ENCODE peak calls at places on chromosomes 16 and 17, in six cellular contexts. R is transverse colon, J is Peyer's patch, H is heart left ventricle, F is gastrocnemius medialis, V is GM12891. I is an unnamed sample.

GRCh38 chr17:32697728-32698625 is 178.9 kb downstream of the MYO1D start:
- DNase-seq in R (no peak), J (no peak), H (no peak), F (no peak), V (no peak), I (no peak)

GRCh38 chr16:55372792-55373488 is 48.9 kb downstream of the IRX6 start:
- DNase-seq in R (no peak), J (no peak), H (peak), F (no peak), V (no peak), I (no peak)

GRCh38 chr17:7854851-7855642 is at the start of gene TMEM88:
- DNase-seq in R (no peak), J (no peak), H (peak), F (no peak), V (no peak), I (no peak)

GRCh38 chr16:25063865-25064264 is 47.7 kb upstream of the LCMT1 start:
- DNase-seq in R (no peak), J (no peak), H (peak), F (no peak), V (no peak), I (no peak)

GRCh38 chr17:2482218-2482617 is 29.5 kb downstream of the METTL16 start:
- DNase-seq in R (no peak), J (no peak), H (no peak), F (no peak), V (no peak), I (no peak)

GRCh38 chr16:57795431-57795878 is 6.8 kb downstream of the KIFC3 start:
- DNase-seq in R (peak), J (no peak), H (no peak), F (peak), V (peak), I (peak)

GRCh38 chr16:70754874-70755600 is 45.9 kb downstream of the VAC14 start:
- DNase-seq in R (no peak), J (no peak), H (no peak), F (no peak), V (no peak), I (no peak)

GRCh38 chr17:78953356-78954350 is 26.1 kb downstream of the LGALS3BP start:
- DNase-seq in R (no peak), J (no peak), H (no peak), F (no peak), V (no peak), I (no peak)

GRCh38 chr17:76009969-76010661 is 9.5 kb downstream of the CDK3 start:
- DNase-seq in R (no peak), J (no peak), H (no peak), F (no peak), V (no peak), I (no peak)

GRCh38 chr16:3021449-3022207 is 1.5 kb downstream of the TNFRSF12A start:
- DNase-seq in R (peak), J (peak), H (peak), F (peak), V (peak), I (peak)

GRCh38 chr16:17105239-17105721 is 365.5 kb downstream of the XYLT1 start:
- DNase-seq in R (no peak), J (no peak), H (no peak), F (no peak), V (no peak), I (no peak)

GRCh38 chr17:34974179-34974578 is 6.1 kb upstream of the LIG3 start:
- DNase-seq in R (no peak), J (no peak), H (no peak), F (no peak), V (no peak), I (no peak)

GRCh38 chr17:35449371-35449931 is 885 bp upstream of the SLFN13 start:
- DNase-seq in R (peak), J (peak), H (peak), F (no peak), V (no peak), I (no peak)

GRCh38 chr16:31877876-31878642 is 4.5 kb downstream of the ZNF267 start:
- DNase-seq in R (no peak), J (no peak), H (no peak), F (no peak), V (no peak), I (no peak)

GRCh38 chr17:39922006-39922405 is 3.6 kb upstream of the GSDMB start:
- DNase-seq in R (no peak), J (no peak), H (no peak), F (no peak), V (no peak), I (no peak)

GRCh38 chr17:62756198-62756597 is 51.9 kb downstream of the MARCHF10 start:
- DNase-seq in R (no peak), J (no peak), H (no peak), F (no peak), V (no peak), I (no peak)

GRCh38 chr16:88783391-88784073 is 1.5 kb downstream of the PIEZO1 start:
- DNase-seq in R (no peak), J (peak), H (no peak), F (no peak), V (no peak), I (no peak)

GRCh38 chr16:55543470-55543869 is 23.0 kb upstream of the CAPNS2 start:
- DNase-seq in R (no peak), J (no peak), H (no peak), F (no peak), V (no peak), I (no peak)

GRCh38 chr17:42201155-42201772 is 7.0 kb upstream of the GHDC start:
- DNase-seq in R (no peak), J (no peak), H (no peak), F (no peak), V (no peak), I (no peak)

GRCh38 chr17:42197564-42198156 is 3.4 kb upstream of the GHDC start:
- DNase-seq in R (no peak), J (no peak), H (no peak), F (no peak), V (no peak), I (no peak)

GRCh38 chr17:42200702-42201101 is 6.4 kb upstream of the GHDC start:
- DNase-seq in R (peak), J (no peak), H (peak), F (no peak), V (no peak), I (no peak)

GRCh38 chr17:42198897-42199296 is 4.6 kb upstream of the GHDC start:
- DNase-seq in R (no peak), J (peak), H (no peak), F (no peak), V (no peak), I (no peak)

DNA sequence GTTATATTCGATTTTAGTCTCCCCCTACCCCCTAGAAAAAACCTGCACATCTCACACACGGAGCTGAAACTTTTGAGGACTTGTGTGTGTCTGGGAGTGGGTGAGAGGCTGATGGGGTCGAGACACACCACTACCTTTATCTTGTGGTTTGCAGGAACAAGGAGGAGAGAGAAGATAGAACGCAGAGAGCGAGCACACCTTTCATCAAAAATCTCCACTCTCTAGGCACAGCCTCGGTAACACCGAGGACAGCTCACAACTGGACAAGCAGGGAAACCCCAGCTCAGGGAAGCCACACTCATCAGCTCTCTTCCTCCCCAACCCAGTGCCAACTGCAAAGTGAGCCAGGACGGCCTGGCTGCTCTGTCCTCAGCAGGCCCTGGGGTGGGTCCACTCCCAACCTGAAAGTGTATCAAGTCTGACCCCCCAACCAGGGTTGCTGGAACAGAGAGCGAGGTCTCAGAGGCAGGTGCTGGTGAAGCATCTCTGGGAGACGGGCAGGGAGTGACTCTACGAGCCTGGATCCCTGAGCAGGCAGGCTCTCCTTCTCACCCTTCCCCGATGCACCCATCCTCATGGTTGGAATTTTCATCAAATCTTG is 5.2 kb upstream of the GHDC start:
- DNase-seq in R (no peak), J (no peak), H (no peak), F (no peak), V (no peak), I (no peak)
- TF ChIP-seq POLR2A in R (no peak), J (no peak), H (no peak), F (no peak), V (no peak), I (no peak)

DNA sequence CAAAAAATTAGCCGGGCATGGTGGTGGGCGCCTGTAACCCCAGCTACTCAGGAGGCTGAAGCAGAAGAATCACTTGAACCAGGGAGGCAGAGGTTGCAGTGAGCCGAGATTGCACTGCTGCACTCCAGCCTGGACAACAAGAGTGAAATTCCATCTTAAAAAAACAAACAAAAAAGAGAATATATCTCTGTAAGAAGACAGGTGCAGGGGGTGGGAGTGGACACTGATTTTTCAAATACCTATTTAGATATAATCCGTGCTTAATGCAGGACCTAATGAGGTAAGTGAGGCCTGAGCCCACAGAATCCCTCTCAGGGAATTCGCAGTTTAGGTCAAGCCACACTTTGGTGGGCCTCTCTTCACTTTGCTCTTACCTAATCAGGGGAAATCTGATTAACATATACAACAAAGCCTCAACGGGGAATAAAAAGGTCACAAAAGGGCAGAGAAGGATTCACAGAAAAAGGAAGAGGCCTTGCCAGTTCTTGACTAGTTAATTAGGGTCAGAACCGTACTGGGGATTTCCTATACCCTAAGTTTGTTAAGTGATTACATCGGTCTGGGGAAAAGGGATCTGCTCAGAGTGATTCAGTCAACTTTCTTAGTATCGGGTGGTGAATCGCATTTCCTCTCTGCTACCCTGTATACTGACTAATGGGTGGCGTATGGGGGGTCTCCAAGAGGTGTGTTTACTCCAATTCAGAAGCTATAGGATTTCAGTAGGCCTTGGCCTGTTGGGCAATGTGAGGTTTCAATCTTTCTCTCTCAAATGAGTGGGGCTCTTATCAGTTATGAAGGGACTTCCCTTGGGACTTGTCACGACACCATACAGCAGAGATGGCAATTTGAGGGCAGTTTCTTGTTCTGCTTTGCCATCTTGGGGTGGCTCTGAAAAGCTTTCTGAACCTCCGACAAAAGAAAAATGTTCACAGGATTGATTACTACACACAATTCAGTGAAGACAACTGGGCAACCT is 1.9 kb upstream of the NFAT5 start:
- DNase-seq in R (no peak), J (peak), H (no peak), F (no peak), V (no peak), I (no peak)
- TF ChIP-seq POLR2A in R (no peak), J (no peak), H (no peak), F (no peak), V (peak), I (no peak)

GRCh38 chr16:27718136-27718766 is 168.3 kb downstream of the KATNIP start:
- DNase-seq in R (no peak), J (no peak), H (no peak), F (no peak), V (no peak), I (no peak)
- TF ChIP-seq POLR2A in R (no peak), J (no peak), H (no peak), F (no peak), V (no peak), I (no peak)

DNA sequence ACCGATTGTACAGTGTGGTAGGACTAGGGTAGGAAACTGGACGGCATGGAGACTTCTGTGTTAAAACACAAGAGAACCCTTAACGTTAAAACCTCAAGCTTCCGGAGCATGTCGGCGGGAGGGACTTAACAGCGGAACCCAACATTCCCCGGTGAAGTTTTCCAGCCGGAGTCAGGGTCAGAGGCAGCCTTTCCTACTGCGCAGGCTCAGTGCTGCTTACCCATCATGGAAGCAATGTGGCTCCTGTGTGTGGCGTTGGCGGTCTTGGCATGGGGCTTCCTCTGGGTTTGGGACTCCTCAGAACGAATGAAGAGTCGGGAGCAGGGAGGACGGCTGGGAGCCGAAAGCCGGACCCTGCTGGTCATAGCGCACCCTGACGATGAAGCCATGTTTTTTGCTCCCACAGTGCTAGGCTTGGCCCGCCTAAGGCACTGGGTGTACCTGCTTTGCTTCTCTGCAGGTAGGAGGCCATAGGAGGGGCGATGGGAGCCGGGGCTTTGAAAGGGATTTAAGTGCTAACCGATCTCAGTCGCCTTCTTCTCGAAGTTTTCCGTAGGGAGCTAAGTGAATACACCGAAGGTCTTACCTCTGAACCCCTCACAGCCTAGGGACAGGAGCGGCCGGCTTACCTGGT is at the start of gene PIGL:
- DNase-seq in R (peak), J (peak), H (peak), F (peak), V (peak), I (peak)
- TF ChIP-seq POLR2A in R (peak), J (peak), H (no peak), F (peak), V (peak), I (peak)

GRCh38 chr17:18087610-18088491 is at the start of gene DRG2:
- DNase-seq in R (peak), J (peak), H (peak), F (peak), V (peak), I (peak)
- TF ChIP-seq POLR2A in R (peak), J (peak), H (no peak), F (peak), V (peak), I (peak)

GRCh38 chr17:1179635-1180433 is at the start of gene ABR:
- DNase-seq in R (peak), J (peak), H (peak), F (no peak), V (peak), I (peak)
- TF ChIP-seq POLR2A in R (peak), J (no peak), H (no peak), F (peak), V (no peak), I (peak)

GRCh38 chr16:67968440-67969285 is at the start of gene SLC12A4:
- DNase-seq in R (peak), J (peak), H (peak), F (peak), V (peak), I (peak)

GRCh38 chr16:67967956-67968439 is 439 bp downstream of the SLC12A4 start:
- DNase-seq in R (peak), J (no peak), H (peak), F (no peak), V (peak), I (peak)

GRCh38 chr16:67965668-67966548 is 2.5 kb downstream of the SLC12A4 start:
- DNase-seq in R (no peak), J (no peak), H (no peak), F (no peak), V (no peak), I (no peak)

GRCh38 chr16:67966549-67967182 is 1.8 kb downstream of the SLC12A4 start:
- DNase-seq in R (no peak), J (no peak), H (peak), F (no peak), V (no peak), I (peak)

GRCh38 chr16:67967183-67967955 is 1.1 kb downstream of the SLC12A4 start:
- DNase-seq in R (no peak), J (peak), H (no peak), F (no peak), V (no peak), I (no peak)
- TF ChIP-seq POLR2A in R (no peak), J (no peak), H (no peak), F (no peak), V (no peak), I (no peak)

GRCh38 chr16:23377071-23377931 is 75.2 kb downstream of the SCNN1B start:
- DNase-seq in R (no peak), J (no peak), H (no peak), F (no peak), V (no peak), I (no peak)
- TF ChIP-seq POLR2A in R (no peak), J (no peak), H (no peak), F (no peak), V (no peak), I (no peak)

DNA sequence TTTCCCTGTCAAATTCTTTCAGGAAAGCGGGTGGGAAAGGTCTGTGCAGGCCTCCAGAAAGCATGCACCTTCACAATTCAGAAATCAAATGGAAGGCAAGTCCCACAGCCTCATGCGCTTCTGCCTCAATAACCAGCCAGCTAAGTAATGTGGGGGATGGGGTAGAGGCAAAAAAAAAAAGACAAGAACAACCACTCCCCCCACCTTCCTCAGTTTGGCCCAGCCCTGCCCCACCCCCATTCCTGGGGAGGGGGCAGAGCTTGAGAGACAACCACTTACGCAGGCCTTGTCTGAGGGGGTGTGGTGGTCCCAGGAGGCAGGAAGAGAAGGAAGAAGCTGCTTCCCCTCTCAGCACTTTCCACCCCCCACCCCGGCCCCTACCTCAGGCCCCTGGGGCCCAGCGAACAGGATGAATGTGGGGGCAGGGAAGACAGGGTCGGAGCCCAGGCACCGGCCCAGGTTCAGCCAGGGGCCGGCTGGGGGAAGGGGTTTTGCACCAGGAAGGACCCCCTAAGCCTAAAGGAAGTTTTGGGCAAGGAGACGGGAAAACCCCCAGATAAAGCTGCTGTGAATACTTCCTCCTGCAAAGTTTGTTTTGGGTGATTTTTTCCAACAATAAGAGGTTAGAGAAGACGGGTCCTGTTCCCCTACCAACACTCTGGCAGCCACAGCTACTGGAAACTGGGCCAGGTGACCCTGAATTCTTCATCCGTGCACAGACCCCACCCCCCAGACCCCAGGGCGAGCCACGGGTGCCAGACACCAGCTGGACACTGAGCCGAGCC is 1.2 kb downstream of the JUP start:
- DNase-seq in R (peak), J (peak), H (peak), F (no peak), V (no peak), I (no peak)
- TF ChIP-seq POLR2A in R (peak), J (no peak), H (no peak), F (no peak), V (no peak), I (no peak)